ENCODE peak calls at places on chromosomes 13 and 19, in five cellular contexts. A is A673; T is effector memory CD8-positive, alpha-beta T cell; Q is fibroblast of the conjunctiva; L is breast epithelium. M is an unnamed sample.

GRCh38 chr13:37526710-37527446 is 71.7 kb downstream of the POSTN start:
- DNase-seq in A (no peak), L (no peak), T (no peak), Q (peak), M (peak)

GRCh38 chr13:46341112-46341711 is 45.8 kb downstream of the RUBCNL start:
- DNase-seq in T (no peak), L (no peak), Q (peak), A (peak), M (peak)

GRCh38 chr19:1122972-1123363 is 19.2 kb downstream of the GPX4 start:
- DNase-seq in Q (peak), A (peak), T (no peak), L (no peak), M (no peak)

GRCh38 chr19:43596842-43597461 is 557 bp downstream of the ZNF576 start:
- DNase-seq in T (no peak), A (no peak), Q (no peak), L (no peak), M (no peak)

GRCh38 chr13:111398715-111399299 is 78.4 kb downstream of the TEX29 start:
- DNase-seq in T (no peak), L (no peak), A (no peak), Q (no peak), M (no peak)

GRCh38 chr13:113860579-113861432 is 3.1 kb downstream of the GAS6 start:
- DNase-seq in T (no peak), A (no peak), L (peak), Q (no peak), M (no peak)

GRCh38 chr13:94799330-94799729 is 87.0 kb upstream of the SOX21 start:
- DNase-seq in A (no peak), T (no peak), L (no peak), Q (no peak), M (no peak)

GRCh38 chr13:110714798-110715394 is 1.4 kb downstream of the ING1 start:
- DNase-seq in L (peak), Q (no peak), A (peak), T (no peak), M (peak)

GRCh38 chr19:56840452-56841193 is at the start of the genes PEG3 and ZIM2:
- DNase-seq in L (peak), A (peak), Q (no peak), T (no peak), M (no peak)

GRCh38 chr19:35257113-35257461 is 8.3 kb downstream of the LSR start:
- DNase-seq in Q (no peak), T (no peak), L (no peak), A (no peak), M (no peak)

GRCh38 chr19:574658-575526 is 2.5 kb downstream of the BSG start:
- DNase-seq in A (no peak), T (no peak), L (no peak), Q (no peak), M (no peak)

GRCh38 chr19:3366761-3367571 is 583 bp downstream of the NFIC start:
- DNase-seq in L (no peak), Q (no peak), T (no peak), A (peak), M (no peak)

M was measured in stromal cell of bone marrow.